ENCODE peak calls at places on chromosomes 5 and 9, in seven cellular contexts. V is breast epithelium; X is sigmoid colon; L is CD8-positive, alpha-beta T cell; C is HCT116; E is tibial artery; F is aorta. I is an unnamed sample. For H3K4me1, the result is how much of the 10 kb centered on the place peaks cover.

GRCh38 chr5:17224858-17225436 is 7.5 kb downstream of the BASP1 start:
- DNase-seq in V (no peak), X (no peak), L (no peak), C (no peak), E (no peak), F (no peak), I (no peak)

GRCh38 chr5:73007051-73007450 is 51.2 kb downstream of the FCHO2 start:
- DNase-seq in V (no peak), X (no peak), L (no peak), C (no peak), E (no peak), F (no peak), I (no peak)

GRCh38 chr5:167898361-167899042 is 392.9 kb upstream of the WWC1 start:
- DNase-seq in V (no peak), X (no peak), L (no peak), C (no peak), E (no peak), F (no peak), I (no peak)

GRCh38 chr5:159263569-159263905 is 447 bp downstream of the UBLCP1 start:
- DNase-seq in V (no peak), X (no peak), L (no peak), C (no peak), E (no peak), F (no peak), I (no peak)

GRCh38 chr9:105930007-105930627 is 235.8 kb downstream of the TMEM38B start:
- DNase-seq in V (no peak), X (no peak), L (no peak), C (no peak), E (no peak), F (no peak), I (no peak)

GRCh38 chr5:176736271-176736965 is 73.9 kb upstream of the UNC5A start:
- DNase-seq in V (no peak), X (peak), L (no peak), C (no peak), E (peak), F (no peak), I (peak)

GRCh38 chr9:113886471-113886870 is 10.4 kb downstream of the ZNF618 start:
- DNase-seq in V (no peak), X (no peak), L (no peak), C (no peak), E (no peak), F (no peak), I (no peak)

GRCh38 chr9:114396558-114397218 is 8.9 kb upstream of the AKNA start:
- DNase-seq in V (peak), X (peak), L (no peak), C (peak), E (peak), F (no peak), I (no peak)

GRCh38 chr5:178193251-178193809 is 6.2 kb upstream of the GMCL2 start:
- DNase-seq in V (no peak), X (no peak), L (no peak), C (no peak), E (no peak), F (no peak), I (no peak)

GRCh38 chr5:143923634-143924265 is 111.8 kb downstream of the HMHB1 start:
- DNase-seq in V (no peak), X (no peak), L (no peak), C (no peak), E (no peak), F (no peak), I (no peak)

GRCh38 chr9:112421771-112422222 is 41.9 kb downstream of the HSDL2 start:
- DNase-seq in V (no peak), X (no peak), L (no peak), C (no peak), E (no peak), F (no peak), I (no peak)

GRCh38 chr9:82363236-82363635 is 374.7 kb downstream of the SPATA31D1 start:
- DNase-seq in V (no peak), X (no peak), L (no peak), C (no peak), E (no peak), F (no peak), I (no peak)

GRCh38 chr5:149632311-149633251 is 51.3 kb downstream of the ARHGEF37 start:
- DNase-seq in V (no peak), X (peak), L (no peak), C (no peak), E (no peak), F (no peak), I (peak)

GRCh38 chr5:42621242-42621641 is 135.4 kb upstream of the CCDC152 start:
- DNase-seq in V (no peak), X (no peak), L (no peak), C (no peak), E (no peak), F (no peak), I (no peak)

GRCh38 chr9:120932086-120932818 is 5.7 kb upstream of the TRAF1 start:
- DNase-seq in V (no peak), X (no peak), L (no peak), C (no peak), E (no peak), F (no peak), I (peak)

GRCh38 chr5:142432369-142432863 is 107.6 kb upstream of the SPRY4 start:
- DNase-seq in V (peak), X (no peak), L (no peak), C (no peak), E (no peak), F (no peak), I (peak)

GRCh38 chr5:151772868-151773561 is 1.3 kb downstream of the G3BP1 start:
- DNase-seq in V (no peak), X (no peak), L (no peak), C (no peak), E (no peak), F (peak), I (no peak)

GRCh38 chr9:91408475-91408874 is 15.2 kb downstream of the NFIL3 start:
- DNase-seq in V (no peak), X (no peak), L (no peak), C (no peak), E (no peak), F (no peak), I (no peak)

GRCh38 chr9:35406183-35406959 is 83.5 kb upstream of the RUSC2 start:
- DNase-seq in V (no peak), X (no peak), L (no peak), C (no peak), E (no peak), F (peak), I (peak)

GRCh38 chr5:1973391-1974013 is 90.8 kb upstream of the IRX4 start:
- DNase-seq in V (peak), X (no peak), L (no peak), C (peak), E (no peak), F (no peak), I (peak)

GRCh38 chr5:7742241-7742656 is 108.7 kb downstream of the CFAP90 start:
- DNase-seq in V (no peak), X (no peak), L (no peak), C (peak), E (no peak), F (no peak), I (no peak)

GRCh38 chr5:157198277-157199058 is 17.8 kb downstream of the ITK start:
- DNase-seq in V (no peak), X (no peak), L (no peak), C (no peak), E (no peak), F (no peak), I (no peak)

GRCh38 chr5:14218011-14218410 is 74.9 kb downstream of the TRIO start:
- DNase-seq in V (no peak), X (no peak), L (no peak), C (no peak), E (no peak), F (no peak), I (no peak)

GRCh38 chr5:42943931-42944631 is 96.0 kb downstream of the ANXA2R start:
- DNase-seq in V (no peak), X (no peak), L (no peak), C (no peak), E (no peak), F (no peak), I (peak)

GRCh38 chr5:82924990-82925385 is 152.2 kb downstream of the TMEM167A start:
- DNase-seq in V (no peak), X (no peak), L (no peak), C (no peak), E (no peak), F (no peak), I (no peak)

GRCh38 chr9:134892820-134893420 is 12.3 kb downstream of the FCN2 start:
- DNase-seq in V (no peak), X (no peak), L (no peak), C (no peak), E (no peak), F (no peak), I (peak)
- H3K4me1 ChIP-seq in V (under half), X (under half), L (under half), C (under half), E (under half), F (under half), I (under half)

GRCh38 chr9:86586144-86586494 is 231.9 kb upstream of the TUT7 start:
- DNase-seq in V (no peak), X (no peak), L (no peak), C (no peak), E (no peak), F (no peak), I (no peak)
- H3K4me3 ChIP-seq in V (no peak), X (no peak), L (no peak), C (no peak), E (no peak), F (peak), I (peak)

DNA sequence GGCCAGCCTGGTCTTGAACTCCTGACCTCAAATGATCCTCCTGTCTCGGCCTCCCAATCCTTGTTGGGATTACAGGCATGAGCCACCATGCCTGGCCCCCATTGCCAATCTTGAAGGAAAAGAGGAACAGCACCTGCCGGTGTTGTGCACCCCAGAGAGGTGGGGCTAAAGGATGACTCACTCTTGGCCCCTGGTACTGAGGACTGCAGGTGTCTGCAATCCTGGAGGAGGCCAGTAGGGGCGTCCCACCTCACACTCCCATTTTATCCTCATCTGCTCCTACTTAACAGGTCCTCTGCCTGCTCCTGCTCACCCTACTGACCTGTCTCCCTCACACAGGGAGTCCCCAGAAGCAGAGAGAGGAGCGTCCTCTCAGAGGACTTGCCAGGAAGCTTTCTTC is 390.4 kb downstream of the ARHGEF28 start:
- DNase-seq in V (no peak), X (no peak), L (no peak), C (peak), E (no peak), F (no peak), I (peak)
- H3K4me1 ChIP-seq in V (under half), X (under half), L (under half), C (under half), E (under half), F (under half), I (under half)

GRCh38 chr9:111039203-111039907 is 1.1 kb upstream of the LPAR1 start:
- DNase-seq in V (no peak), X (no peak), L (no peak), C (peak), E (no peak), F (no peak), I (peak)
- H3K4me3 ChIP-seq in V (peak), X (peak), L (no peak), C (peak), E (peak), F (peak), I (peak)

DNA sequence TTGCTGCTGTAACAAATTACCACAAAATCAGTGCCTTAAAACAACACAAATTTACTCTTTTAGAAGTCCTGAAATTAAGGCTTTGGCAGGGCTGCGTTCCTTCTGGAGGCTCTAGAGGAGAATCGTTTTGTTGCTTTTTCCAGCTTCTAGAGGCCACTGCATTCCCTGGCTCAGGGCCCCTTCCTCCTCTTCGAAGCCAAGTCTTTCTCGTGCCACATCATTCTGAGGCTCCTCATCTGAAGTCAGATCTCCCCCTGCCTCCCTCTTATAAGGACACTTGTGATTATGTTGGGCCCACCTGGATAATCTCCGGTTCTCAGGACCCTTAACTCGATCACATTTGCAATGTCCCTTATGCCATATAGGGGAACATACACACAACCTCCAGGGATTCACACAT is 48.0 kb downstream of the SLC22A5 start:
- DNase-seq in V (no peak), X (no peak), L (no peak), C (no peak), E (no peak), F (no peak), I (no peak)
- H3K4me1 ChIP-seq in V (under half), X (half or more), L (half or more), C (half or more), E (half or more), F (under half), I (under half)

DNA sequence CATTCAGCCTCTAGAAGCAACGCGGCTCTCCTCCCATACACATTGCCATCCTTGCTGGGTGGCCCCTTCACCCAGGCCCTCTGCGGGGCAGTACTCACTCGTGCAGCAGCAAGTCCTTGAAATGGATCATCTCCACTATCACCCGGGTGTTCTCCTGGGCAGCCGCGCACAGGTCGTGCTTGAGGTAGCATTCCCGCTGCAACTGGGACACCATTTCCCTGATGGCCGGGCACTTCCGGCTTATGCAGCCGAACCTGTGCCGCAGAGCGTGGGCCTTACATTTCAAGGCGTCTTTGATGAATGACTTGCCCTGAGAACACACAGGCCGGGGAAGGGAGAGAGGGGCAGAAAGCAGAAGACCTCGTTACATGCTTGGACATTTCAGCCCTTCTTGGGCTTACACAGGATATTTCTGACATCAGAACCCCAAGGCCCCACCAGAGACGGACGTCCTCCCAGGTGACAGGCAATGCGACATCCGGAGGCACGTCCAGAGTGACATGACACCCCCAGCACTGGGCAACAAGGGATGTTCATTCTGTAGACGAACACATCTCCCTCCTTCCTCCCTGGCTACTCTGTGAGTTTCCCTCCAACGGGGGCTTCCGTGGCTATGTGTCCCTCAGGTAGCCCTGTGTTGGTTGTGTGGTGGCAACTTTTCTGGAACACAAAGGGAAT is 5.0 kb downstream of the STC2 start:
- DNase-seq in V (no peak), X (peak), L (no peak), C (no peak), E (no peak), F (no peak), I (peak)
- H3K4me3 ChIP-seq in V (no peak), X (no peak), L (no peak), C (no peak), E (peak), F (no peak), I (no peak)

I was measured in endodermal cell.